ENCODE peak calls at places on chromosomes 6 and 20, in ten cellular contexts. G is IMR-90, R is Peyer's patch, Z is HepG2, S is ovary, N is testis, E is stomach, T is K562, K is tibial nerve, J is lower leg skin. V is an unnamed sample.

GRCh38 chr20:62055106-62055861 is 10.4 kb downstream of the TAF4 start:
- DNase-seq in G (no peak), R (peak), Z (no peak), S (peak), N (no peak), E (peak), T (no peak), K (no peak), J (no peak), V (no peak)

GRCh38 chr6:72464791-72465691 is 156.8 kb upstream of the KCNQ5 start:
- DNase-seq in G (peak), R (no peak), Z (no peak), S (no peak), N (no peak), E (no peak), T (peak), K (no peak), J (no peak), V (peak)

GRCh38 chr6:56292505-56293181 is 45.3 kb upstream of the COL21A1 start:
- DNase-seq in G (peak), R (no peak), Z (peak), S (peak), N (peak), E (no peak), T (peak), K (peak), J (no peak), V (peak)

GRCh38 chr6:18327621-18328548 is 59.3 kb upstream of the RNF144B start:
- DNase-seq in G (no peak), R (peak), Z (no peak), S (no peak), N (peak), E (peak), T (peak), K (no peak), J (no peak), V (peak)

GRCh38 chr6:20332441-20333006 is 69.2 kb upstream of the E2F3 start:
- DNase-seq in G (no peak), R (no peak), Z (no peak), S (no peak), N (peak), E (no peak), T (peak), K (no peak), J (no peak), V (no peak)

GRCh38 chr6:168920289-168920688 is 333.4 kb downstream of the THBS2 start:
- DNase-seq in G (no peak), R (peak), Z (no peak), S (no peak), N (peak), E (peak), T (no peak), K (no peak), J (no peak), V (no peak)

GRCh38 chr6:145842693-145843546 is 28.3 kb upstream of the FBXO30 start:
- DNase-seq in G (peak), R (no peak), Z (no peak), S (no peak), N (no peak), E (no peak), T (no peak), K (no peak), J (no peak), V (no peak)

GRCh38 chr20:760751-761417 is 7.4 kb downstream of the SLC52A3 start:
- DNase-seq in G (no peak), R (no peak), Z (peak), S (no peak), N (peak), E (no peak), T (peak), K (no peak), J (no peak), V (no peak)

GRCh38 chr6:151191477-151191995 is 48.2 kb upstream of the AKAP12 start:
- DNase-seq in G (no peak), R (no peak), Z (no peak), S (no peak), N (no peak), E (no peak), T (no peak), K (no peak), J (no peak), V (no peak)

GRCh38 chr20:38870733-38871559 is 55.3 kb upstream of the FAM83D start:
- DNase-seq in G (peak), R (peak), Z (no peak), S (no peak), N (no peak), E (no peak), T (no peak), K (no peak), J (no peak), V (no peak)

GRCh38 chr20:20489623-20490341 is 121.9 kb downstream of the INSM1 start:
- DNase-seq in G (peak), R (no peak), Z (no peak), S (no peak), N (no peak), E (no peak), T (no peak), K (no peak), J (no peak), V (no peak)

GRCh38 chr6:3411967-3412778 is 44.7 kb downstream of the SLC22A23 start:
- DNase-seq in G (no peak), R (no peak), Z (peak), S (no peak), N (no peak), E (no peak), T (no peak), K (no peak), J (no peak), V (no peak)

GRCh38 chr6:116217069-116217468 is 36.8 kb downstream of the TSPYL4 start:
- DNase-seq in G (peak), R (no peak), Z (peak), S (no peak), N (no peak), E (no peak), T (peak), K (no peak), J (no peak), V (no peak)

GRCh38 chr20:43194187-43194586 is 4.5 kb upstream of the PTPRT start:
- DNase-seq in G (no peak), R (no peak), Z (no peak), S (no peak), N (no peak), E (no peak), T (no peak), K (no peak), J (no peak), V (no peak)

GRCh38 chr6:15420959-15421438 is 175.1 kb downstream of the JARID2 start:
- DNase-seq in G (no peak), R (no peak), Z (no peak), S (no peak), N (no peak), E (no peak), T (no peak), K (no peak), J (no peak), V (no peak)

GRCh38 chr20:25252686-25253421 is 5.0 kb downstream of the PYGB start:
- DNase-seq in G (no peak), R (peak), Z (no peak), S (no peak), N (no peak), E (no peak), T (no peak), K (no peak), J (no peak), V (peak)

DNA sequence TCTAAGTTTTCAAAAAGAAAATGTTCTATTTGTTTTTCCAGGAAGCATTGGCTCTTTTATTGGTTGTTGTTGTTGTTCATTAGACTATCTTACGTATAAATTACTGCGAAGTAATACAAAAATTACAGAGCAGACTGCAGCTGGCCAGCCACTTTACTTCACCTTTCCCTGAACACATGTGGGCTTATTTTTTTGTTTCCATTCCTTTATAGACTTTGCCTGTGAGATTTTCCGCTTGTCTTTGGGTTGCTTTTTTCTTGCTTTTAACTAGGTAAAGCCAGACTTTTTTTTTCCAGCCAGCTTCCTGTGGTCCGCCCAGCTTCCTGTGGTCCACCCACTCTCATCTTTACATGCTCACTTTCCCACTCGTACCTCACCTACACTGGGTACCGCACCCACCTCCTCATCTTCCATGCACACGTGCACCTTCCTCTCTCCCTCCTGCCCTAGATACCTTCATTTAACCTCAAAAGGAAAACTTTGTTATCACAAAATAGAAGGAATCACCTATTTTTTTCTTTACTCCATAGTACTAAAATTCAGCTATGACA is 79.0 kb downstream of the IPCEF1 start:
- DNase-seq in G (no peak), R (no peak), Z (no peak), S (no peak), N (no peak), E (no peak), T (no peak), K (no peak), J (no peak), V (no peak)
- TF ChIP-seq POLR2A in G (no peak), R (no peak), Z (no peak), S (no peak), N (no peak), E (no peak), T (no peak), K (no peak), J (no peak), V (no peak)

GRCh38 chr6:43575772-43576551 is at the start of the genes POLH and XPO5:
- DNase-seq in G (peak), R (peak), Z (peak), S (peak), N (peak), E (peak), T (peak), K (peak), J (peak), V (peak)
- TF ChIP-seq POLR2A in G (peak), R (peak), Z (peak), S (no peak), N (peak), E (no peak), T (peak), K (peak), J (no peak), V (peak)

GRCh38 chr6:36684447-36684812 is 5.9 kb downstream of the CDKN1A start:
- DNase-seq in G (no peak), R (no peak), Z (no peak), S (no peak), N (no peak), E (no peak), T (no peak), K (no peak), J (no peak), V (no peak)

GRCh38 chr6:36683145-36683655 is 4.7 kb downstream of the CDKN1A start:
- DNase-seq in G (no peak), R (no peak), Z (no peak), S (no peak), N (no peak), E (peak), T (no peak), K (no peak), J (no peak), V (no peak)

GRCh38 chr6:36685198-36685919 is 6.8 kb downstream of the CDKN1A start:
- DNase-seq in G (no peak), R (no peak), Z (no peak), S (peak), N (no peak), E (no peak), T (no peak), K (no peak), J (no peak), V (no peak)

GRCh38 chr6:36683656-36684446 is 5.3 kb downstream of the CDKN1A start:
- DNase-seq in G (no peak), R (no peak), Z (peak), S (no peak), N (no peak), E (no peak), T (no peak), K (no peak), J (no peak), V (no peak)

DNA sequence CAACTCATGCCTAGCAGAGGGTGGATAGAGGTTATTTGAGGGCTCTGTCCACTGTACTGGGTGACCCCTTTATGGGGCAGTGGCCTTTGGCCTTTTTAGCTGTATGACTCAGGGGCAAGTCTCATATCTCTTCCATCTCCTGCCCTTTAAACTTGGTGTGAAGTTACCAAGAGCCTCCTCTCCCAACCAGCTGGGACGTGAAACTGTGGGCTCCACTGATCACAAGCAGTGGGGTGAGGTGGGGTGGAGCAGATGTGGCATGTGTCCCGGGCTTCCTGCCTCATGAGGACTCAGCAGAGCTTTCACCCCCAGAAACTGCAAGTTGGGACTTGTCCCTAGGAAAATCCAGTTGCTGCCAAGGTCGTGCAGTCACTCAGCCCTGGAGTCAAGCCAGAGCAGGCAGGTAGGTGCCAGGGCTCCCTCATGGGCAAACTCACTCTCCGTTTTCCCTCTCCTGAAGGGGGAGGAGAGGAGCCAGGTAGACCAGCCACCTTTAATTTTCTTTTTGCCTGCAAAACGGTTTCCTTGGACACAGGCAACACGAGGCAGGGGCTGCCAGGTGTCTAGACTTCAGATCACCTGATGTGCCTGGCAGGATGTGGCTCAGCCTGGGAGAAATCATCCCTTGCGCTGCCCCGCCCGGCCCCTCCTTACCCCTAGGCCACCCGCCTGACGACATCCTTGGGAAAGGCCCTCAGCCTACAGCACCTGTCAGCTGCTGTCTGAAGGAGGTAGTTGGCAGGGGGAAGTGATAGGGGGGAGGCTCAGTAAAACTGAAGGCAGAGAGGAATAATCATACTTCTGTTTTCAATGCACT is 4.0 kb downstream of the CDKN1A start:
- DNase-seq in G (no peak), R (peak), Z (peak), S (peak), N (peak), E (peak), T (no peak), K (no peak), J (peak), V (peak)
- TF ChIP-seq POLR2A in G (peak), R (no peak), Z (no peak), S (no peak), N (no peak), E (no peak), T (no peak), K (no peak), J (no peak), V (no peak)

GRCh38 chr6:31664790-31665500 is at the start of gene GPANK1:
- DNase-seq in G (peak), R (peak), Z (peak), S (peak), N (peak), E (peak), T (peak), K (peak), J (peak), V (peak)
- TF ChIP-seq POLR2A in G (no peak), R (peak), Z (no peak), S (peak), N (no peak), E (no peak), T (peak), K (peak), J (no peak), V (peak)

GRCh38 chr20:63273635-63274380 is 1.2 kb downstream of the ARFGAP1 start:
- DNase-seq in G (peak), R (no peak), Z (peak), S (no peak), N (no peak), E (no peak), T (peak), K (no peak), J (no peak), V (no peak)

GRCh38 chr20:63272105-63273078 is at the start of gene ARFGAP1:
- DNase-seq in G (peak), R (peak), Z (peak), S (peak), N (peak), E (peak), T (peak), K (peak), J (peak), V (peak)

GRCh38 chr20:63275825-63276224 is 3.2 kb downstream of the ARFGAP1 start:
- DNase-seq in G (no peak), R (no peak), Z (no peak), S (no peak), N (no peak), E (no peak), T (no peak), K (no peak), J (no peak), V (no peak)

GRCh38 chr20:63273180-63273579 is 567 bp downstream of the ARFGAP1 start:
- DNase-seq in G (no peak), R (no peak), Z (no peak), S (no peak), N (no peak), E (no peak), T (no peak), K (no peak), J (no peak), V (no peak)

GRCh38 chr20:63274381-63275228 is 2.0 kb downstream of the ARFGAP1 start:
- DNase-seq in G (no peak), R (no peak), Z (no peak), S (no peak), N (no peak), E (no peak), T (peak), K (no peak), J (no peak), V (no peak)
- TF ChIP-seq POLR2A in G (no peak), R (no peak), Z (no peak), S (no peak), N (no peak), E (no peak), T (no peak), K (no peak), J (no peak), V (no peak)

GRCh38 chr6:42978793-42979522 is at the start of gene PEX6:
- DNase-seq in G (peak), R (peak), Z (peak), S (peak), N (peak), E (peak), T (peak), K (peak), J (peak), V (peak)
- TF ChIP-seq POLR2A in G (peak), R (peak), Z (peak), S (peak), N (no peak), E (no peak), T (peak), K (no peak), J (no peak), V (peak)

GRCh38 chr6:35370124-35370741 is 27.9 kb downstream of the PPARD start:
- DNase-seq in G (peak), R (peak), Z (peak), S (peak), N (peak), E (peak), T (peak), K (peak), J (peak), V (peak)
- TF ChIP-seq POLR2A in G (peak), R (no peak), Z (no peak), S (no peak), N (no peak), E (no peak), T (no peak), K (no peak), J (no peak), V (no peak)

DNA sequence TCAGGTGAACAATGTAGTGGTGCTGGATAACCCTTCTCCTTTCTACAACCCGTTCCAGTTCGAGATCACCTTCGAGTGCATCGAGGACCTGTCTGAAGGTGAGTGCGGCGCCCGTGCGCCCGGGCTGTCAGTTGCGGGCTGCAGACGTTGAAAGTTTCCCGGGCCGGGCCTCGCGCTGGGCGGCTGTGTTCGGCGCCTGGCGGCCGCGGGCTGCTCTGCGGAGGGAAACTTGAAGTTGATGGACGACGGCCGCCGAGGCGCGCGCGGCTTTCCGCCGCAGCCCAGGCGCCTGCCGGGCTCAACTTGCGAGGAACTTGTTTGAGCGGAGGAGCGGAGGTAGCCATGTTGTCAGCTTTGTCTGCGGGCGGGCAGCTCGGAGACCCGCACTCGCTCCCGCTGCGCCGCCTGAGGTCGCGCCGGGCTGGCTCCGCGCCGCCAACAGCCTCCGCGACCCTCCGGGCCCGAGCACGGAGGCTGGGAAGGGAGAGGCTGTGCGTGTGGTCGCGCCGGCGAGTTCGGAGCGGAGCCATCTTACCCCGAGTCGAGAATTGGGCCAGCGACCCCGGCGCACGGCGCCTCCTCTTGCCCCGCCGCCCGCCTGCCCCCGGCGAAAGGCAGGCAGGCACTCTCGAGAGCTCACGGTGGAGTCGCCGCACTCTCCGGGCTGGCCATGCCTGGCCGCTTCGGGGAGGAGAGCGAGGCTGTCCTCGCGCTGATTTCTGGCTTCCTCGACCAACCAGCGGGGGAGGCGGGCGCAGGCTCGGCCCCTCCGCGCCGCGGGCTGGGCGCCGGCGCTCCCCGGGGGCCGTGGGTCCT is 681 bp downstream of the ASF1A start:
- DNase-seq in G (peak), R (peak), Z (peak), S (peak), N (peak), E (peak), T (peak), K (peak), J (peak), V (peak)
- TF ChIP-seq POLR2A in G (peak), R (no peak), Z (peak), S (peak), N (no peak), E (no peak), T (peak), K (no peak), J (no peak), V (peak)

GRCh38 chr20:52190437-52191131 is 995 bp downstream of the ZFP64 start:
- DNase-seq in G (peak), R (peak), Z (peak), S (peak), N (peak), E (peak), T (peak), K (peak), J (peak), V (no peak)
- TF ChIP-seq POLR2A in G (no peak), R (no peak), Z (peak), S (no peak), N (no peak), E (no peak), T (no peak), K (no peak), J (no peak), V (no peak)

GRCh38 chr6:162181741-162182401 is 545.7 kb downstream of the PRKN start:
- DNase-seq in G (no peak), R (no peak), Z (no peak), S (no peak), N (no peak), E (no peak), T (no peak), K (no peak), J (no peak), V (no peak)
- TF ChIP-seq POLR2A in G (no peak), R (no peak), Z (no peak), S (no peak), N (no peak), E (no peak), T (no peak), K (no peak), J (no peak), V (no peak)